ENCODE peak calls at places on chromosome 15, in seven cellular contexts. M is Caki2, R is NCI-H1694, F is right atrium auricular region, U is mucosa of descending colon, S is ELF-1, K is bronchial epithelial cell. Q is an unnamed sample.

GRCh38 chr15:52567886-52568568 is 803 bp downstream of the ARPP19 start:
- DNase-seq in F (no peak), K (peak; percentile 62), M (no peak), S (no peak), U (peak; percentile 69), R (no peak), Q (no peak)

GRCh38 chr15:64461577-64462162 is 1.3 kb downstream of the ZNF609 start:
- DNase-seq in M (no peak), K (peak; percentile 28), F (no peak), U (no peak), S (peak; percentile 86), R (no peak), Q (no peak)

GRCh38 chr15:34642252-34642651 is 58.8 kb upstream of the GOLGA8B start:
- DNase-seq in F (no peak), S (no peak), R (no peak), U (no peak), M (no peak), K (no peak), Q (no peak)

GRCh38 chr15:99426431-99427105 is 139.2 kb upstream of the MEF2A start:
- DNase-seq in F (no peak), K (no peak), U (peak; percentile 65), S (no peak), M (no peak), R (no peak), Q (no peak)

GRCh38 chr15:76337739-76338554 is 1.4 kb downstream of the ISL2 start:
- DNase-seq in U (peak; percentile 62), K (no peak), F (no peak), R (no peak), M (no peak), S (peak; percentile 64), Q (no peak)

GRCh38 chr15:67807836-67808235 is 17.5 kb upstream of the SKOR1 start:
- DNase-seq in M (no peak), S (no peak), R (no peak), K (no peak), U (no peak), F (no peak), Q (no peak)

GRCh38 chr15:100042558-100042957 is 299.2 kb downstream of the ADAMTS17 start:
- DNase-seq in M (no peak), K (peak; percentile 61), S (no peak), R (no peak), U (no peak), F (no peak), Q (no peak)

GRCh38 chr15:93881310-93881709 is 350.1 kb upstream of the MCTP2 start:
- DNase-seq in S (no peak), M (no peak), U (no peak), R (no peak), K (no peak), F (no peak), Q (no peak)

GRCh38 chr15:93566777-93567176 is 477.8 kb upstream of the RGMA start:
- DNase-seq in S (no peak), M (peak; percentile 15), K (peak; percentile 100), U (no peak), R (no peak), F (no peak), Q (no peak)

GRCh38 chr15:62594017-62594416 is 428.9 kb upstream of the C2CD4B start:
- DNase-seq in F (no peak), K (no peak), U (no peak), M (peak; percentile 74), S (no peak), R (no peak), Q (no peak)

GRCh38 chr15:25860885-25861866 is 2.0 kb downstream of the ATP10A start:
- DNase-seq in R (no peak), M (no peak), S (no peak), F (no peak), K (no peak), U (no peak), Q (peak; percentile 14)

GRCh38 chr15:57079907-57080750 is 161.7 kb downstream of the TCF12 start:
- DNase-seq in R (no peak), F (no peak), S (no peak), U (no peak), M (no peak), K (no peak), Q (no peak)

GRCh38 chr15:63277893-63278505 is 594 bp downstream of the APH1B start:
- DNase-seq in U (no peak), R (no peak), S (no peak), F (no peak), K (peak; percentile 26), M (no peak), Q (no peak)